ENCODE peak calls at places on chromosome 15, in ten cellular contexts. One of them, this sample, is unnamed.
A peak's percentile ranks its signal among the peaks of the same experiment; 100 is the strongest.

GRCh38 chr15:60070838-60071493 is 66.9 kb downstream of the FOXB1 start:
- DNase-seq in GM23248: peak; percentile 82
- DNase-seq in testis: no peak
- DNase-seq in HAP-1: no peak
- DNase-seq in HepG2: no peak
- DNase-seq in adrenal gland: no peak
- DNase-seq in tibial artery: no peak
- DNase-seq in A549: no peak
- DNase-seq in pancreas: no peak
- DNase-seq in lung: no peak
- DNase-seq in this sample: no peak

GRCh38 chr15:68599560-68600071 is 20.8 kb downstream of the CORO2B start:
- DNase-seq in GM23248: peak; percentile 91
- DNase-seq in testis: peak; percentile 45
- DNase-seq in HAP-1: peak; percentile 98
- DNase-seq in HepG2: no peak
- DNase-seq in adrenal gland: peak; percentile 33
- DNase-seq in tibial artery: no peak
- DNase-seq in A549: no peak
- DNase-seq in pancreas: no peak
- DNase-seq in lung: no peak
- DNase-seq in this sample: peak; percentile 88

GRCh38 chr15:41843571-41843970 is 4.9 kb downstream of the PLA2G4B start:
- DNase-seq in GM23248: no peak
- DNase-seq in testis: no peak
- DNase-seq in HAP-1: no peak
- DNase-seq in HepG2: no peak
- DNase-seq in adrenal gland: no peak
- DNase-seq in tibial artery: no peak
- DNase-seq in A549: no peak
- DNase-seq in pancreas: no peak
- DNase-seq in lung: no peak
- DNase-seq in this sample: no peak

GRCh38 chr15:70801111-70801510 is 37.8 kb upstream of the UACA start:
- DNase-seq in GM23248: no peak
- DNase-seq in testis: no peak
- DNase-seq in HAP-1: no peak
- DNase-seq in HepG2: no peak
- DNase-seq in adrenal gland: no peak
- DNase-seq in tibial artery: no peak
- DNase-seq in A549: no peak
- DNase-seq in pancreas: no peak
- DNase-seq in lung: no peak
- DNase-seq in this sample: no peak

GRCh38 chr15:68055224-68055705 is 1.1 kb downstream of the PIAS1 start:
- DNase-seq in GM23248: peak; percentile 81
- DNase-seq in testis: peak; percentile 62
- DNase-seq in HAP-1: peak; percentile 61
- DNase-seq in HepG2: no peak
- DNase-seq in adrenal gland: no peak
- DNase-seq in tibial artery: no peak
- DNase-seq in A549: no peak
- DNase-seq in pancreas: peak; percentile 43
- DNase-seq in lung: no peak
- DNase-seq in this sample: no peak

GRCh38 chr15:75943246-75943645 is 39.6 kb downstream of the FBXO22 start:
- DNase-seq in GM23248: no peak
- DNase-seq in testis: no peak
- DNase-seq in HAP-1: no peak
- DNase-seq in HepG2: no peak
- DNase-seq in adrenal gland: no peak
- DNase-seq in tibial artery: no peak
- DNase-seq in A549: no peak
- DNase-seq in pancreas: no peak
- DNase-seq in lung: no peak
- DNase-seq in this sample: no peak

GRCh38 chr15:36982441-36982840 is 117.9 kb downstream of the MEIS2 start:
- DNase-seq in GM23248: peak; percentile 18
- DNase-seq in testis: no peak
- DNase-seq in HAP-1: no peak
- DNase-seq in HepG2: no peak
- DNase-seq in adrenal gland: no peak
- DNase-seq in tibial artery: no peak
- DNase-seq in A549: no peak
- DNase-seq in pancreas: no peak
- DNase-seq in lung: no peak
- DNase-seq in this sample: no peak

GRCh38 chr15:65791335-65792129 is 561 bp downstream of the DENND4A start:
- DNase-seq in GM23248: peak; percentile 63
- DNase-seq in testis: peak; percentile 82
- DNase-seq in HAP-1: peak; percentile 88
- DNase-seq in HepG2: peak; percentile 65
- DNase-seq in adrenal gland: peak; percentile 72
- DNase-seq in tibial artery: peak; percentile 82
- DNase-seq in A549: peak; percentile 54
- DNase-seq in pancreas: peak; percentile 88
- DNase-seq in lung: peak; percentile 61
- DNase-seq in this sample: peak; percentile 33

GRCh38 chr15:101615986-101616848 is 36.0 kb downstream of the TM2D3 start:
- DNase-seq in GM23248: peak; percentile 93
- DNase-seq in testis: peak; percentile 71
- DNase-seq in HAP-1: peak; percentile 51
- DNase-seq in HepG2: peak; percentile 60
- DNase-seq in adrenal gland: peak; percentile 82
- DNase-seq in tibial artery: no peak
- DNase-seq in A549: peak; percentile 74
- DNase-seq in pancreas: peak; percentile 49
- DNase-seq in lung: peak; percentile 47
- DNase-seq in this sample: peak; percentile 50

GRCh38 chr15:95439812-95440380 is 890.6 kb upstream of the NR2F2 start:
- DNase-seq in GM23248: no peak
- DNase-seq in testis: no peak
- DNase-seq in HAP-1: no peak
- DNase-seq in HepG2: no peak
- DNase-seq in adrenal gland: no peak
- DNase-seq in tibial artery: no peak
- DNase-seq in A549: no peak
- DNase-seq in pancreas: no peak
- DNase-seq in lung: no peak
- DNase-seq in this sample: no peak

GRCh38 chr15:80026754-80027153 is 32.7 kb upstream of the ZFAND6 start:
- DNase-seq in GM23248: no peak
- DNase-seq in testis: no peak
- DNase-seq in HAP-1: peak; percentile 5
- DNase-seq in HepG2: no peak
- DNase-seq in adrenal gland: no peak
- DNase-seq in tibial artery: no peak
- DNase-seq in A549: no peak
- DNase-seq in pancreas: no peak
- DNase-seq in lung: no peak
- DNase-seq in this sample: no peak

GRCh38 chr15:70815604-70816003 is 38.4 kb downstream of the LARP6 start:
- DNase-seq in GM23248: no peak
- DNase-seq in testis: no peak
- DNase-seq in HAP-1: no peak
- DNase-seq in HepG2: peak; percentile 57
- DNase-seq in adrenal gland: no peak
- DNase-seq in tibial artery: no peak
- DNase-seq in A549: no peak
- DNase-seq in pancreas: no peak
- DNase-seq in lung: no peak
- DNase-seq in this sample: no peak

DNA sequence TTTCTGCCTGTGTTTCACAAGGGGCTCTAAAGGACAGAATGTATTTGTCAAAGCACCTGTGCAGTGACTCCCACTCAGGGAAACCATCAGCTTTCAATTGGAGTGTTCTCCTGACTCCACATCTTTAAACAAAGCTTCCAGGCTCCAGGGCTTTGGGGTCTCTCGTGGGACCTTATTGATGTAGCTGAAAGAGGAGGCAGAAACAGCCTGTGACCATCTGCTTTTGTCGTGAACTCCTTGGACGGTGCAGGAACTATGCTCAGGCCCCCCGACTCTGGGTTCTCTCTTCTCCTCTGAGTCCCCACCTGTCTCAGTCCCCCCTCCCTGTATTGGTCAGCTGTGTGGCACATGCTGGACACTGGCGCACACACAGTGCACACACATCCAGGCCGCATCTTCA is 486.8 kb downstream of the GABRG3 start:
- DNase-seq in GM23248: no peak
- DNase-seq in testis: no peak
- DNase-seq in HAP-1: no peak
- DNase-seq in HepG2: no peak
- DNase-seq in adrenal gland: no peak
- DNase-seq in tibial artery: no peak
- DNase-seq in A549: no peak
- DNase-seq in pancreas: no peak
- DNase-seq in lung: no peak
- DNase-seq in this sample: no peak
- H3K9me3 ChIP-seq in GM23248: no peaks in the 10 kb centered on the region
- H3K9me3 ChIP-seq in testis: no peaks in the 10 kb centered on the region
- H3K9me3 ChIP-seq in HAP-1: peaks cover 2% of the 10 kb centered on the region
- H3K9me3 ChIP-seq in HepG2: no peaks in the 10 kb centered on the region
- H3K9me3 ChIP-seq in adrenal gland: no peaks in the 10 kb centered on the region
- H3K9me3 ChIP-seq in tibial artery: no peaks in the 10 kb centered on the region
- H3K9me3 ChIP-seq in A549: no peaks in the 10 kb centered on the region
- H3K9me3 ChIP-seq in pancreas: no peaks in the 10 kb centered on the region
- H3K9me3 ChIP-seq in lung: peaks cover 12% of the 10 kb centered on the region
- H3K9me3 ChIP-seq in this sample: no peaks in the 10 kb centered on the region

DNA sequence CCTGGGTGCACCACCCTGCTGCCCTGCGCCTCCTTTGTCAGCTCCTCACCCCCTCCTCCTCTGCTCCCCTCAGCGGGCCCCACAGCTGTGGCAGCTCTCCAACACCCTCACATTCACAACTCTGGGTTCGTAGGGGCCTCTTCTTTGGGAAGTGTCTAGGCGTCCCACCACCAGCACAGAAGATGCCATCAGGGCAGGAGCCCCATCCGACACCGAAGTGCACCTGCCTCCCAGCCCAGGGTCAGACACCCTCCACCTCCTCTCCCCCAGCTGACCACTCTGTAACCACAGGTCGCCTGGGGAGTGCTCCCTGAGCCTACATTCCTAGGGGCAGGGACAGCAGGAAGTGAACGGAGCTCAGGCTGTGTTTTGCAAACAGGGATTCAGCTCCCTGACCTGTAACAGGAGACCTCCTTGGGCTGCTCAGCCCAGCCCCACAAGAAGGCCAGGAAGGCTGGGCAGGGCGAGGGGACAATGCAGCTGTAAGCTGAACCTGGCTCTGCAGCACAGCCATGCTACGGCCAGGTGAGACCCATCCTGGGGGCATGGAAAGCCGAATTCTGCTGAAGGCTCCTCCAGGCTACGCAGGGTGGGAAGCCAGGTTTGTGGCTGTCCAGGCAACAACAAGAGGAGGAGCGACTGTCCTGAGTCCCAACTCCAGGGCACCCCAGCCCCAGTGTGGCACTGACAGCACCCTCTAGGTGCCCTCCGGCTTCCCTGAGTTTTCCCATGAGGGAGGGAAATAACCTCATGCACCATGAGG is 269.0 kb downstream of the GOLGA6L6 start:
- DNase-seq in GM23248: no peak
- DNase-seq in testis: no peak
- DNase-seq in HAP-1: no peak
- DNase-seq in HepG2: no peak
- DNase-seq in adrenal gland: no peak
- DNase-seq in tibial artery: no peak
- DNase-seq in A549: no peak
- DNase-seq in pancreas: no peak
- DNase-seq in lung: no peak
- DNase-seq in this sample: peak; percentile 73
- H3K9me3 ChIP-seq in GM23248: no peaks in the 10 kb centered on the region
- H3K9me3 ChIP-seq in testis: no peaks in the 10 kb centered on the region
- H3K9me3 ChIP-seq in HAP-1: peaks cover 51% of the 10 kb centered on the region
- H3K9me3 ChIP-seq in HepG2: no peaks in the 10 kb centered on the region
- H3K9me3 ChIP-seq in adrenal gland: no peaks in the 10 kb centered on the region
- H3K9me3 ChIP-seq in tibial artery: no peaks in the 10 kb centered on the region
- H3K9me3 ChIP-seq in A549: peaks cover 67% of the 10 kb centered on the region
- H3K9me3 ChIP-seq in pancreas: no peaks in the 10 kb centered on the region
- H3K9me3 ChIP-seq in lung: peaks cover 21% of the 10 kb centered on the region
- H3K9me3 ChIP-seq in this sample: no peaks in the 10 kb centered on the region

DNA sequence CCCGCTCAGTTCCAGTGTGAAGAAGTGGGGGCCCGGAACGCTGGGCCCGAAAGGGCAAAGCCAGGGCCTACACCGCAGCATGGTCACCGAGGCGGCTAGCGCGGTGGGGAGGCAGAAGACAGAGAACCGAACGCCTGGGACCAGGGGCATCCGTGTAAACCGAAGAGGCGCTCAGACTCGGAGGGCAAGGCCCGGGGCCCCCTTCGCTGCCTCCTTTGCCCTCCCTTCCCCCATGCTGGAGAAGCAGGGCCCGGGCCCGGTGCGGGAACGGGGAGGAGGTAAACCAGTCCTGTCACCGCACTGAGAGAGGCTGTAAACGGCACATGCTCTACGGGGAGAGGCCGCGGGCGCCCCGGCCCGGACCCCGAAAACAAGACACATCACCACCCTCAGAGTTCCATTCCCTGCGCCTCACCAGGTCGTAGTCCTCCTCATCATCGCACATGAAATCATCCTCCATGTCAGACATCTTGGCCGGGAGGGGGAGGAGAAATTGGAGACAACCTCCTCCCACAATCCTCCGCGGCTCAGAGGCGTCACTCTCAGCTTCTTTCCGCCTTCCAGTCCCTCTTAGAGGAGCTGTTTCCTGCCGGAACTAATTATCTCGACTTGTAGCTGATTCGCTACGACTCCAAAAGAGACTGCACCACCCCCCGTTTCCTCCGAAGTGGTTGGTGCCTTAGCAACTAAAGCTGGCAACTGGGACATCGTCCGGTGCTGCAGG is at the start of gene COPS2:
- DNase-seq in GM23248: peak; percentile 99
- DNase-seq in testis: peak; percentile 98
- DNase-seq in HAP-1: peak; percentile 94
- DNase-seq in HepG2: peak; percentile 96
- DNase-seq in adrenal gland: peak; percentile 96
- DNase-seq in tibial artery: peak; percentile 96
- DNase-seq in A549: peak; percentile 71
- DNase-seq in pancreas: peak; percentile 95
- DNase-seq in lung: peak; percentile 95
- DNase-seq in this sample: peak; percentile 94
- H3K9me3 ChIP-seq in GM23248: no peaks in the 10 kb centered on the region
- H3K9me3 ChIP-seq in testis: no peaks in the 10 kb centered on the region
- H3K9me3 ChIP-seq in HAP-1: no peaks in the 10 kb centered on the region
- H3K9me3 ChIP-seq in HepG2: no peaks in the 10 kb centered on the region
- H3K9me3 ChIP-seq in adrenal gland: no peaks in the 10 kb centered on the region
- H3K9me3 ChIP-seq in tibial artery: no peaks in the 10 kb centered on the region
- H3K9me3 ChIP-seq in A549: no peaks in the 10 kb centered on the region
- H3K9me3 ChIP-seq in pancreas: no peaks in the 10 kb centered on the region
- H3K9me3 ChIP-seq in lung: no peaks in the 10 kb centered on the region
- H3K9me3 ChIP-seq in this sample: no peaks in the 10 kb centered on the region

DNA sequence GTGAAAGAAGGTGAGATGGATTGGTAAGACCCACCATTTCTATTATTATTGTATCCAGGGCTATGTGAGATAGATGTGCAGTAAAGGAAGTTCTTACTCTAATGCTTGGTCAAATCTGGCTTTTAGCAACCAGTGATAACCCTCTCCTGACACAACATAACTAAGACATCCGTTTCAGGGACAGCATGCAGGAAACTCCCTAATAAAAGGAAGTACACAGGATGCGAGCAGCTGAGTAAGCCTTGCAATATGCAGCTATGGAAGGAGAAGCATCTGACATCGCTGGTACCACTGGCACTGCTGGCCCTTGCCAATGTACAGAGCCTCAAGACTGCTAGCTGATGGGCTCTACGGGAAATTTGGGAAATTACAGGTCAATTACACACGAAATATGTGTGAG is 662.3 kb downstream of the NR2F2 start:
- DNase-seq in GM23248: no peak
- DNase-seq in testis: no peak
- DNase-seq in HAP-1: no peak
- DNase-seq in HepG2: no peak
- DNase-seq in adrenal gland: no peak
- DNase-seq in tibial artery: no peak
- DNase-seq in A549: no peak
- DNase-seq in pancreas: no peak
- DNase-seq in lung: no peak
- DNase-seq in this sample: no peak
- H3K9me3 ChIP-seq in GM23248: no peaks in the 10 kb centered on the region
- H3K9me3 ChIP-seq in testis: no peaks in the 10 kb centered on the region
- H3K9me3 ChIP-seq in HAP-1: no peaks in the 10 kb centered on the region
- H3K9me3 ChIP-seq in HepG2: peaks cover 75% of the 10 kb centered on the region
- H3K9me3 ChIP-seq in adrenal gland: no peaks in the 10 kb centered on the region
- H3K9me3 ChIP-seq in tibial artery: peaks cover 2% of the 10 kb centered on the region
- H3K9me3 ChIP-seq in A549: peaks cover 10% of the 10 kb centered on the region
- H3K9me3 ChIP-seq in pancreas: no peaks in the 10 kb centered on the region
- H3K9me3 ChIP-seq in lung: peaks cover 2% of the 10 kb centered on the region
- H3K9me3 ChIP-seq in this sample: peaks cover 11% of the 10 kb centered on the region

This sample was measured in NT2/D1.